ENCODE peak calls at places on chromosomes 3 and 15, in eight cellular contexts. C, H, D, J, F, L, B and U are unnamed samples.

GRCh38 chr3:116852801-116853200 is 143.2 kb downstream of the TUSC7 start:
- DNase-seq in B (no peak), H (no peak), J (no peak), C (no peak), L (no peak), D (no peak), F (no peak), U (no peak)

GRCh38 chr3:180048840-180049239 is 12.1 kb upstream of the PEX5L start:
- DNase-seq in D (no peak), C (no peak), J (no peak), B (no peak), H (peak), F (peak), L (peak), U (peak)

GRCh38 chr3:192224634-192225033 is 502.7 kb downstream of the FGF12 start:
- DNase-seq in H (no peak), C (no peak), D (no peak), B (no peak), L (no peak), J (no peak), F (no peak), U (peak)

GRCh38 chr3:114809668-114810413 is 337.2 kb downstream of the ZBTB20 start:
- DNase-seq in C (no peak), H (no peak), F (no peak), D (peak), J (no peak), B (no peak), L (no peak), U (peak)

GRCh38 chr3:155418426-155418825 is 124.9 kb upstream of the STRIT1 start:
- DNase-seq in J (no peak), B (no peak), C (no peak), H (peak), D (no peak), F (peak), L (no peak), U (peak)

GRCh38 chr15:91311986-91312385 is 211.9 kb downstream of the SV2B start:
- DNase-seq in D (peak), B (no peak), F (no peak), L (no peak), J (no peak), H (no peak), C (no peak), U (no peak)

GRCh38 chr3:50661321-50661837 is 13.3 kb upstream of the DOCK3 start:
- DNase-seq in D (no peak), F (no peak), H (no peak), B (no peak), L (no peak), J (no peak), C (no peak), U (no peak)

GRCh38 chr3:119703900-119704531 is 1.2 kb downstream of the CFAP91 start:
- DNase-seq in H (no peak), L (no peak), D (no peak), F (no peak), C (no peak), B (no peak), J (no peak), U (no peak)

GRCh38 chr15:69014454-69014853 is at the start of gene NOX5:
- DNase-seq in L (peak), C (peak), B (no peak), H (no peak), F (no peak), J (no peak), D (no peak), U (no peak)

GRCh38 chr3:188683032-188683491 is 488.7 kb upstream of the TPRG1 start:
- DNase-seq in D (no peak), C (peak), B (no peak), L (peak), F (peak), H (peak), J (no peak), U (peak)

GRCh38 chr3:144109944-144110343 is 138.3 kb downstream of the DIPK2A start:
- DNase-seq in B (no peak), J (no peak), D (no peak), F (no peak), C (no peak), L (no peak), H (no peak), U (no peak)

GRCh38 chr15:39628131-39628482 is 47.2 kb downstream of the THBS1 start:
- DNase-seq in D (no peak), C (no peak), L (no peak), J (no peak), B (no peak), F (peak), H (no peak), U (peak)

GRCh38 chr15:34065941-34066340 is 26.9 kb upstream of the AVEN start:
- DNase-seq in H (no peak), D (no peak), F (no peak), B (no peak), L (no peak), C (no peak), J (no peak), U (no peak)

GRCh38 chr3:44957986-44958385 is 18.0 kb downstream of the ZDHHC3 start:
- DNase-seq in F (no peak), H (no peak), J (no peak), L (no peak), D (no peak), C (no peak), B (no peak), U (no peak)

GRCh38 chr3:30082652-30083051 is 523.7 kb upstream of the TGFBR2 start:
- DNase-seq in D (no peak), J (no peak), C (no peak), L (no peak), F (no peak), B (no peak), H (no peak), U (no peak)

GRCh38 chr3:17300441-17300840 is 415.7 kb downstream of the PLCL2 start:
- DNase-seq in B (no peak), F (no peak), J (no peak), L (no peak), C (no peak), D (no peak), H (no peak), U (no peak)

GRCh38 chr3:56291953-56292352 is 176.3 kb downstream of the ERC2 start:
- DNase-seq in B (no peak), J (no peak), F (no peak), L (no peak), H (peak), D (no peak), C (no peak), U (no peak)

GRCh38 chr3:55880357-55880756 is 393.3 kb upstream of the WNT5A start:
- DNase-seq in C (no peak), L (peak), B (no peak), D (no peak), H (no peak), J (no peak), F (no peak), U (no peak)

GRCh38 chr3:164190566-164190965 is 887.7 kb downstream of the SI start:
- DNase-seq in B (no peak), F (no peak), J (no peak), H (no peak), D (no peak), L (no peak), C (no peak), U (no peak)

GRCh38 chr15:91696981-91697380 is 156.5 kb upstream of the SLCO3A1 start:
- DNase-seq in B (no peak), F (no peak), D (no peak), H (no peak), L (no peak), C (no peak), J (no peak), U (no peak)

GRCh38 chr15:79296583-79296982 is 14.1 kb downstream of the ANKRD34C start:
- DNase-seq in D (no peak), H (no peak), J (no peak), F (no peak), B (no peak), C (no peak), L (no peak), U (no peak)

GRCh38 chr15:64636101-64636500 is 139.3 kb downstream of the RBPMS2 start:
- DNase-seq in C (no peak), F (no peak), L (no peak), D (no peak), H (peak), B (no peak), J (no peak), U (peak)

GRCh38 chr3:122523317-122523716 is 8.6 kb upstream of the KPNA1 start:
- DNase-seq in F (no peak), H (no peak), D (no peak), L (no peak), J (no peak), C (no peak), B (no peak), U (no peak)

GRCh38 chr3:139187648-139188047 is 143.0 kb upstream of the PRR23C start:
- DNase-seq in B (no peak), C (no peak), H (no peak), F (no peak), D (no peak), J (no peak), L (no peak), U (no peak)

GRCh38 chr3:71416868-71417267 is 166.7 kb downstream of the FOXP1 start:
- DNase-seq in L (peak), B (no peak), D (no peak), F (no peak), J (no peak), C (no peak), H (no peak), U (no peak)

GRCh38 chr3:36993326-36994283 is at the start of gene MLH1:
- DNase-seq in J (peak), H (peak), D (peak), L (peak), C (peak), F (peak), B (peak), U (peak)

GRCh38 chr15:39623550-39623931 is 42.7 kb downstream of the THBS1 start:
- DNase-seq in L (no peak), B (no peak), H (no peak), C (no peak), D (no peak), F (no peak), J (no peak), U (no peak)

GRCh38 chr15:36186376-36186775 is 393.1 kb upstream of the CDIN1 start:
- DNase-seq in H (peak), B (no peak), L (no peak), C (no peak), J (no peak), F (no peak), D (no peak), U (no peak)

GRCh38 chr3:53513556-53514190 is 19.3 kb downstream of the CACNA1D start:
- DNase-seq in L (peak), B (no peak), D (no peak), H (peak), F (no peak), J (no peak), C (no peak), U (no peak)

GRCh38 chr3:55720614-55721013 is 233.5 kb upstream of the WNT5A start:
- DNase-seq in D (no peak), F (no peak), J (no peak), C (no peak), B (no peak), L (peak), H (peak), U (peak)

GRCh38 chr3:103991461-103992115 is 1375.1 kb upstream of the ALCAM start:
- DNase-seq in C (no peak), B (no peak), L (peak), J (no peak), F (no peak), H (peak), D (no peak), U (peak)
- TF ChIP-seq CTCF in C (no peak), B (no peak), L (peak), J (no peak), F (no peak), H (peak), D (no peak), U (peak)

DNA sequence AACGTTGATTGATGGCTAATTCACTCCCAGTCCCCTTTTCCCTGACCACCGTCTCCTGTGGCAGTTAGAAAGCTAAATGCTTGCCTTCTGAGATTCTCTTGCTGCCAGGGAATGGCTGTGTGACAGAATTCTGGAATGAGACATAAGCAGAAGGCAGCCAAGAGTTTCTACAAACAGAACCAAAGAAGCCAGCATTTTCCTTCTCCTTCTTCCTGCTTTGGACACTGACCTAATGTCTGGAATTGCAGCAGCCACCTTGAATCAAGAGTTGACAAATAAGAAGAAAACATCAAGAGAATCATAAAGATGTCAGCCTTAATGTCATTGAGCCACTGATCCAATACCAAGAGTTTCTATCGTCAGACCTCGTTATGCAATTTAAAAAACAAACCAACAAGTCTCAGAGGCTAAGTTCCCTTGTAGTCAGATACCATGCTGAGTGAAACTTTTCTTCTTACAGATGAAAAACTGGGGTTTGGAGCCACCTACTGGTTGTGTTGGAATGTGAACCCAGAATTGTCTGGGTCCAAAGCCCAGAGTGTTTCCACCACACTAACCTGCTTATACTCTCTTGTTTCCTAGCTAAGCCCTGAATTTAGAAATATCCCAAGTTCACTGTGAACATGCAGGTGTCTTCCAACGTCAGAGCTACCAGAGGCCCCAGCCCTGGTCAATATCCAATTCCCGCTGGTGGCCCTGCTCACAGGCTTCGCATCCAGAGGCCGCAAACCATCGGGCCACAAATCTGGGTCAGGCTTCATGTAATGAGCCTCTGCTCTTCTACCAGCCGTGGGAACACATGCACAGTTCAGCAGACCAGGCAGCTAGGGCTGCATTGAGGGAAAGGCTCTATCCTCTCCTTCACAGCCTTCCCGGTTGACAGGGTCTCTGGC is 42.5 kb downstream of the MCF2L2 start:
- DNase-seq in F (peak), L (peak), B (no peak), J (no peak), H (peak), D (peak), C (no peak), U (peak)
- H3K4me3 ChIP-seq in F (no peak), L (no peak), B (no peak), J (no peak), H (no peak), D (no peak), C (no peak), U (no peak)

GRCh38 chr3:195103623-195104022 is 167.3 kb downstream of the XXYLT1 start:
- DNase-seq in D (no peak), L (no peak), J (no peak), F (no peak), C (no peak), B (no peak), H (no peak), U (no peak)

GRCh38 chr3:195104340-195104739 is 166.6 kb downstream of the XXYLT1 start:
- DNase-seq in C (no peak), J (no peak), F (no peak), L (no peak), D (no peak), B (no peak), H (no peak), U (no peak)

GRCh38 chr3:195105841-195106417 is 165.0 kb downstream of the XXYLT1 start:
- DNase-seq in B (no peak), H (no peak), F (no peak), C (no peak), J (no peak), L (peak), D (no peak), U (peak)

GRCh38 chr3:195106418-195106906 is 164.5 kb downstream of the XXYLT1 start:
- DNase-seq in F (peak), L (peak), C (no peak), J (peak), H (peak), D (peak), B (peak), U (peak)

GRCh38 chr3:195105389-195105788 is 165.6 kb downstream of the XXYLT1 start:
- DNase-seq in L (peak), F (no peak), J (no peak), H (no peak), D (no peak), B (no peak), C (no peak), U (peak)
- TF ChIP-seq CTCF in L (no peak), F (no peak), J (no peak), H (no peak), D (no peak), B (no peak), C (no peak), U (no peak)

DNA sequence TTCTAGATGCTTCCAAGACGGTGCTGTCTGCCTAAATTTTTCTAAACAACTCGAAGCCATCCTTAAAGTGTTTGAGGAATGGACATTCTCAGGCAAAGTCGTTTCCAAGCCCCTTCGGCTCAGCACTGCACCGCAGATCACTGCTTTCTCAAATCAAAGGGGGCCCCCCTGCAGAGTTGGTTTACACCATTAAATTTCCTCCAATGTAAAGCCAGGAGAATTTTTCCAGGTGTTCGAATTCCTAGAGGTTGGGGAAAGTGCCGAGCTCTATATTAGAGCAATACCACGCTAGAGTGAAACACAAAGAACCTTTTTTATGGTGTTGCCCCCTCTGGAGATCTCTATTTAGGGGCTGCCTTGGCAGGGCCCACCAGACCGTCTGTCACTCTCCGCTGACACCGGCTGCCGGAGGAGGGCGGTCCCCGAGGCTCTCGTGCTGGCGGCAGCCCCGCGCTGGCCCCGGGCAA is 277.9 kb upstream of the NR2F2 start:
- DNase-seq in D (no peak), J (no peak), H (no peak), L (no peak), F (no peak), B (no peak), C (no peak), U (no peak)
- H3K4me3 ChIP-seq in D (peak), J (peak), H (no peak), L (peak), F (no peak), B (no peak), C (no peak), U (peak)

GRCh38 chr15:101251830-101252820 is at the start of gene CHSY1:
- DNase-seq in J (peak), F (peak), C (peak), B (peak), L (peak), D (peak), H (peak), U (peak)
- TF ChIP-seq CTCF in J (peak), F (no peak), C (no peak), B (no peak), L (peak), D (no peak), H (no peak), U (no peak)

GRCh38 chr3:194397757-194398312 is 1.2 kb downstream of the GP5 start:
- DNase-seq in H (no peak), B (no peak), C (no peak), J (no peak), F (no peak), L (no peak), D (no peak), U (peak)
- H3K4me3 ChIP-seq in H (peak), B (no peak), C (no peak), J (peak), F (no peak), L (no peak), D (no peak), U (peak)